ENCODE peak calls at places on chromosome 10, in four cellular contexts. K is CD8-positive, alpha-beta memory T cell; L is esophagus muscularis mucosa; X is tibial artery. O is an unnamed sample.
A peak's percentile ranks its signal among the peaks of the same experiment; 100 is the strongest.

GRCh38 chr10:128051548-128051947 is 74.7 kb downstream of the MKI67 start:
- DNase-seq in K (no peak), L (no peak), X (no peak), O (no peak)

GRCh38 chr10:70742537-70743429 is 42.4 kb downstream of the TBATA start:
- DNase-seq in K (no peak), L (no peak), X (no peak), O (no peak)

GRCh38 chr10:122744257-122744656 is 44.6 kb upstream of the C10orf120 start:
- DNase-seq in K (no peak), L (peak; percentile 53), X (no peak), O (no peak)

GRCh38 chr10:118977864-118978263 is 51.6 kb upstream of the NANOS1 start:
- DNase-seq in K (no peak), L (no peak), X (peak; percentile 45), O (no peak)

GRCh38 chr10:12235796-12236195 is 39.8 kb downstream of the CDC123 start:
- DNase-seq in K (no peak), L (no peak), X (no peak), O (no peak)

GRCh38 chr10:57996536-57996935 is 271.2 kb downstream of the IPMK start:
- DNase-seq in K (no peak), L (no peak), X (no peak), O (no peak)

GRCh38 chr10:60967854-60968484 is 24.0 kb upstream of the RHOBTB1 start:
- DNase-seq in K (no peak), L (no peak), X (no peak), O (no peak)

GRCh38 chr10:21398549-21399345 is 126.7 kb downstream of the SKIDA1 start:
- DNase-seq in K (no peak), L (no peak), X (no peak), O (no peak)

GRCh38 chr10:14116837-14117236 is 213.9 kb downstream of the FRMD4A start:
- DNase-seq in K (no peak), L (no peak), X (no peak), O (no peak)

GRCh38 chr10:80515941-80516340 is 21.8 kb upstream of the SH2D4B start:
- DNase-seq in K (no peak), L (no peak), X (peak; percentile 53), O (no peak)

GRCh38 chr10:14524692-14525091 is 194.0 kb upstream of the FRMD4A start:
- DNase-seq in K (no peak), L (no peak), X (no peak), O (no peak)

GRCh38 chr10:77511498-77512218 is 126.0 kb downstream of the KCNMA1 start:
- DNase-seq in K (no peak), L (no peak), X (no peak), O (no peak)

GRCh38 chr10:16717617-16718395 is 99.4 kb downstream of the RSU1 start:
- DNase-seq in K (no peak), L (no peak), X (no peak), O (no peak)

GRCh38 chr10:99346247-99346646 is 17.1 kb downstream of the CNNM1 start:
- DNase-seq in K (no peak), L (no peak), X (no peak), O (no peak)

GRCh38 chr10:25068152-25069058 is 52.0 kb downstream of the THNSL1 start:
- DNase-seq in K (no peak), L (peak; percentile 83), X (no peak), O (no peak)

GRCh38 chr10:97200616-97201015 is 14.9 kb upstream of the SLIT1 start:
- DNase-seq in K (no peak), L (no peak), X (no peak), O (no peak)

GRCh38 chr10:7945469-7946187 is 108.9 kb upstream of the GATA3 start:
- DNase-seq in K (no peak), L (no peak), X (no peak), O (no peak)

GRCh38 chr10:78774999-78775711 is 293.6 kb upstream of the ZMIZ1 start:
- DNase-seq in K (no peak), L (no peak), X (peak; percentile 73), O (no peak)

GRCh38 chr10:112773783-112774182 is 176.3 kb upstream of the TCF7L2 start:
- DNase-seq in K (no peak), L (peak; percentile 57), X (no peak), O (no peak)

GRCh38 chr10:60280475-60280874 is 109.2 kb downstream of the ANK3 start:
- DNase-seq in K (no peak), L (no peak), X (no peak), O (no peak)

GRCh38 chr10:47015404-47015803 is 104.2 kb downstream of the PTPN20 start:
- DNase-seq in K (no peak), L (no peak), X (no peak), O (no peak)

DNA sequence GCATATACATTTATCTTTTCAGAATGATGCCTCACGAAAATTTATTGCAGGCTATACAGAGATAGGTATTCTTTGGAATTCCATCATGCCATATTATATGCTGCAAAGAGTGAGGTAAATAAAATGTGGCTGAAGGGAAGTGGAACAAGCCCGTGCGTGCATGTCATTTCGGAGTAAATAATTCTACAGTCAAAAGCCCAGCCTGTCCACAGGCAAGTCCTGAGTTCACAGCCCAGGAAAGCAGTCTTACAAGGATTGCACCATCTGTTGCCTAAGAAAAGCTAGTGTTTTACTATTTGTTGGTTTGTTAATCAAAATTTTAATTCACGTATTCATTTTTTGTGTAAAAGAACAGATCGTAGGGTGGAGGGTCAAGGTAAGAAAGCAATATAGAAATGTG is 292.4 kb upstream of the AKR1E2 start:
- DNase-seq in K (no peak), L (no peak), X (no peak), O (no peak)
- H3K27ac ChIP-seq in K (no peak overlapping the region), L (no peak overlapping the region), X (no peak overlapping the region), O (no peak overlapping the region)

GRCh38 chr10:87507879-87508278 is 3.2 kb downstream of the MINPP1 start:
- DNase-seq in K (no peak), L (no peak), X (no peak), O (no peak)
- H3K4me3 ChIP-seq in K (no peak overlapping the region), L (no peak overlapping the region), X (no peak overlapping the region), O (no peak overlapping the region)

GRCh38 chr10:105109164-105109563 is 468.1 kb downstream of the SORCS3 start:
- DNase-seq in K (no peak), L (no peak), X (no peak), O (no peak)
- H3K27ac ChIP-seq in K (no peak overlapping the region), L (no peak overlapping the region), X (no peak overlapping the region), O (no peak overlapping the region)

GRCh38 chr10:133257489-133258065 is 19.1 kb downstream of the ADAM8 start:
- DNase-seq in K (no peak), L (no peak), X (peak; percentile 83), O (no peak)

GRCh38 chr10:133258066-133258817 is 18.4 kb downstream of the ADAM8 start:
- DNase-seq in K (no peak), L (no peak), X (no peak), O (no peak)

GRCh38 chr10:133260895-133261725 is 15.6 kb downstream of the ADAM8 start:
- DNase-seq in K (peak; percentile 77), L (no peak), X (peak; percentile 82), O (peak; percentile 41)

GRCh38 chr10:133258818-133259602 is 17.7 kb downstream of the ADAM8 start:
- DNase-seq in K (peak; percentile 69), L (no peak), X (peak; percentile 93), O (peak; percentile 73)

GRCh38 chr10:133259603-133259992 is 17.1 kb downstream of the ADAM8 start:
- DNase-seq in K (no peak), L (no peak), X (no peak), O (no peak)
- H3K4me3 ChIP-seq in K (no peak overlapping the region), L (no peak overlapping the region), X (no peak overlapping the region), O (no peak overlapping the region)

O was measured in dorsolateral prefrontal cortex.